ENCODE peak calls at places on chromosomes 12 and 14, in nine cellular contexts. One of them, this sample, is unnamed.
A peak's percentile ranks its signal among the peaks of the same experiment; 100 is the strongest.

GRCh38 chr12:2129076-2129475 is 76.3 kb downstream of the CACNA1C start:
- DNase-seq in CD8-positive, alpha-beta T cell: no peak
- DNase-seq in neural progenitor cell: no peak
- DNase-seq in mesendoderm: no peak
- DNase-seq in transverse colon: no peak
- DNase-seq in PC-3: peak; percentile 86
- DNase-seq in adrenal gland: no peak
- DNase-seq in neuronal stem cell: no peak
- DNase-seq in stomach: no peak
- DNase-seq in this sample: no peak

GRCh38 chr12:1844223-1844622 is 23.9 kb downstream of the LRTM2 start:
- DNase-seq in CD8-positive, alpha-beta T cell: no peak
- DNase-seq in neural progenitor cell: no peak
- DNase-seq in mesendoderm: no peak
- DNase-seq in transverse colon: peak; percentile 2
- DNase-seq in PC-3: no peak
- DNase-seq in adrenal gland: no peak
- DNase-seq in neuronal stem cell: no peak
- DNase-seq in stomach: no peak
- DNase-seq in this sample: no peak

GRCh38 chr12:117857632-117858274 is 111.0 kb downstream of the KSR2 start:
- DNase-seq in CD8-positive, alpha-beta T cell: peak; percentile 54
- DNase-seq in neural progenitor cell: peak; percentile 67
- DNase-seq in mesendoderm: peak; percentile 85
- DNase-seq in transverse colon: peak; percentile 45
- DNase-seq in PC-3: peak; percentile 88
- DNase-seq in adrenal gland: peak; percentile 44
- DNase-seq in neuronal stem cell: peak; percentile 39
- DNase-seq in stomach: peak; percentile 49
- DNase-seq in this sample: no peak

GRCh38 chr14:51564986-51565604 is 86.6 kb upstream of the FRMD6 start:
- DNase-seq in CD8-positive, alpha-beta T cell: no peak
- DNase-seq in neural progenitor cell: peak; percentile 9
- DNase-seq in mesendoderm: no peak
- DNase-seq in transverse colon: no peak
- DNase-seq in PC-3: peak; percentile 95
- DNase-seq in adrenal gland: no peak
- DNase-seq in neuronal stem cell: no peak
- DNase-seq in stomach: no peak
- DNase-seq in this sample: no peak

GRCh38 chr12:70919597-70920035 is 922 bp downstream of the PTPRR start:
- DNase-seq in CD8-positive, alpha-beta T cell: no peak
- DNase-seq in neural progenitor cell: peak; percentile 76
- DNase-seq in mesendoderm: peak; percentile 64
- DNase-seq in transverse colon: no peak
- DNase-seq in PC-3: no peak
- DNase-seq in adrenal gland: no peak
- DNase-seq in neuronal stem cell: peak; percentile 32
- DNase-seq in stomach: no peak
- DNase-seq in this sample: no peak

GRCh38 chr14:80764496-80764895 is 177.0 kb downstream of the CEP128 start:
- DNase-seq in CD8-positive, alpha-beta T cell: no peak
- DNase-seq in neural progenitor cell: no peak
- DNase-seq in mesendoderm: peak; percentile 18
- DNase-seq in transverse colon: no peak
- DNase-seq in PC-3: peak; percentile 17
- DNase-seq in adrenal gland: no peak
- DNase-seq in neuronal stem cell: no peak
- DNase-seq in stomach: no peak
- DNase-seq in this sample: no peak

GRCh38 chr12:2233034-2233433 is 180.2 kb downstream of the CACNA1C start:
- DNase-seq in CD8-positive, alpha-beta T cell: no peak
- DNase-seq in neural progenitor cell: no peak
- DNase-seq in mesendoderm: no peak
- DNase-seq in transverse colon: no peak
- DNase-seq in PC-3: peak; percentile 65
- DNase-seq in adrenal gland: no peak
- DNase-seq in neuronal stem cell: no peak
- DNase-seq in stomach: no peak
- DNase-seq in this sample: no peak

GRCh38 chr12:78951746-78952532 is 87.4 kb downstream of the SYT1 start:
- DNase-seq in CD8-positive, alpha-beta T cell: no peak
- DNase-seq in neural progenitor cell: peak; percentile 18
- DNase-seq in mesendoderm: no peak
- DNase-seq in transverse colon: no peak
- DNase-seq in PC-3: peak; percentile 8
- DNase-seq in adrenal gland: no peak
- DNase-seq in neuronal stem cell: peak; percentile 9
- DNase-seq in stomach: no peak
- DNase-seq in this sample: no peak

GRCh38 chr14:59333668-59334067 is 131.5 kb downstream of the GPR135 start:
- DNase-seq in CD8-positive, alpha-beta T cell: no peak
- DNase-seq in neural progenitor cell: no peak
- DNase-seq in mesendoderm: peak; percentile 69
- DNase-seq in transverse colon: no peak
- DNase-seq in PC-3: no peak
- DNase-seq in adrenal gland: no peak
- DNase-seq in neuronal stem cell: no peak
- DNase-seq in stomach: no peak
- DNase-seq in this sample: peak; percentile 48

GRCh38 chr12:4293299-4293941 is 19.9 kb downstream of the CCND2 start:
- DNase-seq in CD8-positive, alpha-beta T cell: no peak
- DNase-seq in neural progenitor cell: no peak
- DNase-seq in mesendoderm: no peak
- DNase-seq in transverse colon: no peak
- DNase-seq in PC-3: no peak
- DNase-seq in adrenal gland: no peak
- DNase-seq in neuronal stem cell: no peak
- DNase-seq in stomach: no peak
- DNase-seq in this sample: no peak

GRCh38 chr12:30440826-30441602 is 254.7 kb downstream of the IPO8 start:
- DNase-seq in CD8-positive, alpha-beta T cell: no peak
- DNase-seq in neural progenitor cell: peak; percentile 57
- DNase-seq in mesendoderm: peak; percentile 75
- DNase-seq in transverse colon: no peak
- DNase-seq in PC-3: peak; percentile 46
- DNase-seq in adrenal gland: no peak
- DNase-seq in neuronal stem cell: peak; percentile 12
- DNase-seq in stomach: no peak
- DNase-seq in this sample: no peak

GRCh38 chr12:87200289-87200979 is 828.8 kb downstream of the C12orf50 start:
- DNase-seq in CD8-positive, alpha-beta T cell: no peak
- DNase-seq in neural progenitor cell: no peak
- DNase-seq in mesendoderm: peak; percentile 2
- DNase-seq in transverse colon: no peak
- DNase-seq in PC-3: no peak
- DNase-seq in adrenal gland: no peak
- DNase-seq in neuronal stem cell: no peak
- DNase-seq in stomach: no peak
- DNase-seq in this sample: no peak

GRCh38 chr12:120696599-120696998 is 9.7 kb downstream of the MLEC start:
- DNase-seq in CD8-positive, alpha-beta T cell: no peak
- DNase-seq in neural progenitor cell: no peak
- DNase-seq in mesendoderm: no peak
- DNase-seq in transverse colon: no peak
- DNase-seq in PC-3: no peak
- DNase-seq in adrenal gland: no peak
- DNase-seq in neuronal stem cell: no peak
- DNase-seq in stomach: no peak
- DNase-seq in this sample: no peak

GRCh38 chr12:106445981-106446380 is 88.4 kb downstream of the POLR3B start:
- DNase-seq in CD8-positive, alpha-beta T cell: no peak
- DNase-seq in neural progenitor cell: peak; percentile 58
- DNase-seq in mesendoderm: no peak
- DNase-seq in transverse colon: no peak
- DNase-seq in PC-3: no peak
- DNase-seq in adrenal gland: no peak
- DNase-seq in neuronal stem cell: peak; percentile 4
- DNase-seq in stomach: no peak
- DNase-seq in this sample: no peak

GRCh38 chr12:92224685-92225331 is 79.2 kb upstream of the BTG1 start:
- DNase-seq in CD8-positive, alpha-beta T cell: no peak
- DNase-seq in neural progenitor cell: no peak
- DNase-seq in mesendoderm: peak; percentile 31
- DNase-seq in transverse colon: no peak
- DNase-seq in PC-3: peak; percentile 83
- DNase-seq in adrenal gland: no peak
- DNase-seq in neuronal stem cell: no peak
- DNase-seq in stomach: no peak
- DNase-seq in this sample: no peak

GRCh38 chr14:29242755-29243340 is 476.3 kb downstream of the FOXG1 start:
- DNase-seq in CD8-positive, alpha-beta T cell: no peak
- DNase-seq in neural progenitor cell: no peak
- DNase-seq in mesendoderm: peak; percentile 10
- DNase-seq in transverse colon: no peak
- DNase-seq in PC-3: peak; percentile 23
- DNase-seq in adrenal gland: no peak
- DNase-seq in neuronal stem cell: no peak
- DNase-seq in stomach: no peak
- DNase-seq in this sample: no peak

GRCh38 chr12:52380271-52380694 is 5.2 kb downstream of the KRT84 start:
- DNase-seq in CD8-positive, alpha-beta T cell: no peak
- DNase-seq in neural progenitor cell: peak; percentile 59
- DNase-seq in mesendoderm: peak; percentile 49
- DNase-seq in transverse colon: peak; percentile 44
- DNase-seq in PC-3: peak; percentile 54
- DNase-seq in adrenal gland: peak; percentile 41
- DNase-seq in neuronal stem cell: no peak
- DNase-seq in stomach: peak; percentile 57
- DNase-seq in this sample: no peak

GRCh38 chr12:32881107-32881506 is 15.5 kb downstream of the PKP2 start:
- DNase-seq in CD8-positive, alpha-beta T cell: no peak
- DNase-seq in neural progenitor cell: no peak
- DNase-seq in mesendoderm: no peak
- DNase-seq in transverse colon: no peak
- DNase-seq in PC-3: no peak
- DNase-seq in adrenal gland: no peak
- DNase-seq in neuronal stem cell: no peak
- DNase-seq in stomach: no peak
- DNase-seq in this sample: no peak

GRCh38 chr12:53829130-53829529 is 77.4 kb upstream of the CISTR start:
- DNase-seq in CD8-positive, alpha-beta T cell: no peak
- DNase-seq in neural progenitor cell: no peak
- DNase-seq in mesendoderm: no peak
- DNase-seq in transverse colon: no peak
- DNase-seq in PC-3: no peak
- DNase-seq in adrenal gland: no peak
- DNase-seq in neuronal stem cell: no peak
- DNase-seq in stomach: no peak
- DNase-seq in this sample: no peak
- H3K4me1 ChIP-seq in CD8-positive, alpha-beta T cell: no peaks in the 10 kb centered on the region
- H3K4me1 ChIP-seq in neural progenitor cell: no peaks in the 10 kb centered on the region
- H3K4me1 ChIP-seq in mesendoderm: no peaks in the 10 kb centered on the region
- H3K4me1 ChIP-seq in transverse colon: no peaks in the 10 kb centered on the region
- H3K4me1 ChIP-seq in PC-3: peaks cover 36% of the 10 kb centered on the region
- H3K4me1 ChIP-seq in adrenal gland: no peaks in the 10 kb centered on the region
- H3K4me1 ChIP-seq in neuronal stem cell: no peaks in the 10 kb centered on the region
- H3K4me1 ChIP-seq in stomach: no peaks in the 10 kb centered on the region
- H3K4me1 ChIP-seq in this sample: no peaks in the 10 kb centered on the region

GRCh38 chr14:20857207-20857606 is 34.0 kb upstream of the RNASE3 start:
- DNase-seq in CD8-positive, alpha-beta T cell: no peak
- DNase-seq in neural progenitor cell: no peak
- DNase-seq in mesendoderm: no peak
- DNase-seq in transverse colon: no peak
- DNase-seq in PC-3: no peak
- DNase-seq in adrenal gland: no peak
- DNase-seq in neuronal stem cell: no peak
- DNase-seq in stomach: no peak
- DNase-seq in this sample: no peak
- H3K27me3 ChIP-seq in CD8-positive, alpha-beta T cell: no peaks in the 10 kb centered on the region
- H3K27me3 ChIP-seq in neural progenitor cell: peaks cover 55% of the 10 kb centered on the region
- H3K27me3 ChIP-seq in mesendoderm: no peaks in the 10 kb centered on the region
- H3K27me3 ChIP-seq in transverse colon: no peaks in the 10 kb centered on the region
- H3K27me3 ChIP-seq in PC-3: peaks cover 16% of the 10 kb centered on the region
- H3K27me3 ChIP-seq in adrenal gland: no peaks in the 10 kb centered on the region
- H3K27me3 ChIP-seq in neuronal stem cell: peaks cover 2% of the 10 kb centered on the region
- H3K27me3 ChIP-seq in stomach: peaks cover 4% of the 10 kb centered on the region
- H3K27me3 ChIP-seq in this sample: no peaks in the 10 kb centered on the region

DNA sequence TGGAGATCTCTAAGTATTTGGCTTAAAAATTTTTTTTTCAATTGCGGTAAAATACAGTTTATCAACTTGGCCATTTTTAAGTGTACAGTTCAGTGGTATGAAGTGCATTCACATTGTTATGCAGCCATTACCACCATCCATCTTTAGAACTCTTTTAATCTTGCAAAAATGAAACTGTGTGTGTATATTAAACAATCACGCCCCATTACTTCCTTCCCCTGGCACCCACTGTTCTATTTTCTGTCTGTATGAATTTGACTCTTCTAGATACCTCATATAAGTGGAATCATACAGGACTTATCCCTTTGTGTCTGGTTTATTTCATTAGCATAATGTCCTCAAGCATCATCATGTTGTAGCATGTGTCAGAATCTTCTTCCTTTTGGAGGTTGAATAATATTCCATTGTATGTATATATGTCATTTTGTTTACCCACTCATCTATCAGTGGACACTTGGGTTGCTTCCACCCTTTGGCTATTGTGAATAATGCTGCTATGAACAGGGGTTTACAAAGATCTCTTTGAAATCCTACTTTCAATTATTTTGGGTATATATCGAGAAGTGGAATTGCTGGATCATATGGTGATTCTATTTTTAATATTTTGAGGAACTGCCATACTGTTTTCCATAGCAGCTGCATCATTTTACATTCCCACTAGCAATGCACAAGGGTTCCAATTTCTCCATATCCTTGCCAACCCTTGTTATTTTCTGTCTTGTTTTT is 62.9 kb downstream of the SAMD4A start:
- DNase-seq in CD8-positive, alpha-beta T cell: no peak
- DNase-seq in neural progenitor cell: no peak
- DNase-seq in mesendoderm: no peak
- DNase-seq in transverse colon: no peak
- DNase-seq in PC-3: no peak
- DNase-seq in adrenal gland: no peak
- DNase-seq in neuronal stem cell: no peak
- DNase-seq in stomach: no peak
- DNase-seq in this sample: no peak
- H3K4me1 ChIP-seq in CD8-positive, alpha-beta T cell: peaks cover 38% of the 10 kb centered on the region
- H3K4me1 ChIP-seq in neural progenitor cell: peaks cover 16% of the 10 kb centered on the region
- H3K4me1 ChIP-seq in mesendoderm: peaks cover 3% of the 10 kb centered on the region
- H3K4me1 ChIP-seq in transverse colon: peaks cover 22% of the 10 kb centered on the region
- H3K4me1 ChIP-seq in PC-3: peaks cover 7% of the 10 kb centered on the region
- H3K4me1 ChIP-seq in adrenal gland: no peaks in the 10 kb centered on the region
- H3K4me1 ChIP-seq in neuronal stem cell: peaks cover 16% of the 10 kb centered on the region
- H3K4me1 ChIP-seq in stomach: peaks cover 17% of the 10 kb centered on the region
- H3K4me1 ChIP-seq in this sample: no peaks in the 10 kb centered on the region

DNA sequence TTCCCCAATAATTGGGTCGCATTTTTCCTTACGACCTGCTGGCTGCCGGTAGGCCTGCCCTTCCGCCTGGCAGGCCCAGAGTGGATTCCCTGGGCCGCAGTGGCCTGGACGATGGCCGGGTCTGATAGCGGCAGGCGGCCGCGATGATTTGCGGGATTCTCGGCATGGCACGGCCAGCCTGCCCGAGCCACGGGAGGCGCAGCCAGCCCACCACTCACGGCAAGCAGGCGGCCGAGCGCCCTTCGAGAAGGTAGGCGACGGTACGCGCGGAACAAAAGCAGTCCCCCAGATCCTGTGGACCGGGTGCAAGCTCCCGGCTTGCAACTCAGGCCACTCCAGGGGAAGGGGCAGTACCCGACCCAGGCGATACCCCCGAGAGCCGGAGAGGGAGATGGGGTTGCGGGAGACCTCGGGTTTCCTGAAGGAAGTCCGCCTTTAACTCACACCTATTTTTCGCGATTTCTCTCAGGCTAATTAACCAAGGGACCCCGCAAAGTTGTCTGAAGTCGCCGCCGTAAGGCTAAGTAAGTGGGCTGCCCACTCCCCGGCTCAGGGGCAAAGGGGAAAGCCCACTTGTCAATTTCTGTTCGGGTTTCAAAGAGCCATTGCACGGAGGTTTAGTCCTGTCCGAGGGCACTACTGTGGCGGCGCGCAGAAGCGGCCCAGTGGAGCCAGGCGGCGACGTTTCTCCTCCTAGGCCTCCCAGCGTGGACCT is 1.4 kb upstream of the GSC start:
- DNase-seq in CD8-positive, alpha-beta T cell: no peak
- DNase-seq in neural progenitor cell: peak; percentile 77
- DNase-seq in mesendoderm: peak; percentile 82
- DNase-seq in transverse colon: no peak
- DNase-seq in PC-3: no peak
- DNase-seq in adrenal gland: no peak
- DNase-seq in neuronal stem cell: no peak
- DNase-seq in stomach: no peak
- DNase-seq in this sample: no peak
- H3K27me3 ChIP-seq in CD8-positive, alpha-beta T cell: peaks cover 34% of the 10 kb centered on the region
- H3K27me3 ChIP-seq in neural progenitor cell: peaks cover 100% of the 10 kb centered on the region
- H3K27me3 ChIP-seq in mesendoderm: peaks cover 27% of the 10 kb centered on the region
- H3K27me3 ChIP-seq in transverse colon: peaks cover 100% of the 10 kb centered on the region
- H3K27me3 ChIP-seq in PC-3: peaks cover 35% of the 10 kb centered on the region
- H3K27me3 ChIP-seq in adrenal gland: peaks cover 96% of the 10 kb centered on the region
- H3K27me3 ChIP-seq in neuronal stem cell: peaks cover 99% of the 10 kb centered on the region
- H3K27me3 ChIP-seq in stomach: peaks cover 97% of the 10 kb centered on the region
- H3K27me3 ChIP-seq in this sample: peaks cover 59% of the 10 kb centered on the region

This sample was measured in right lobe of liver.